ENCODE peak calls at places on chromosomes 7 and 10, in ten cellular contexts. A is effector memory CD4-positive, alpha-beta T cell; B is adrenal gland; S is HepG2; H is colonic mucosa; C is psoas muscle; K is left lung; Q is stomach; Z is astrocyte; P is SK-N-SH. N is an unnamed sample. For H3K4me1, the result is how much of the 10 kb centered on the place peaks cover.

GRCh38 chr10:102714621-102715455 is at the start of gene SFXN2:
- DNase-seq in A (peak), Q (peak), P (no peak), B (no peak), C (no peak), Z (no peak), H (peak), S (no peak), K (no peak), N (peak)

GRCh38 chr10:3452683-3453388 is 280.3 kb upstream of the PITRM1 start:
- DNase-seq in Z (peak), H (peak), C (no peak), K (no peak), S (no peak), A (no peak), B (no peak), Q (no peak), P (no peak), N (no peak)

GRCh38 chr10:5805680-5806079 is 7.6 kb downstream of the GDI2 start:
- DNase-seq in C (no peak), S (no peak), P (no peak), K (no peak), Q (no peak), A (no peak), H (no peak), Z (no peak), B (no peak), N (no peak)

GRCh38 chr7:113907617-113908016 is 11.2 kb downstream of the PPP1R3A start:
- DNase-seq in C (no peak), H (no peak), P (no peak), Z (no peak), Q (no peak), S (no peak), A (no peak), B (no peak), K (no peak), N (no peak)

GRCh38 chr10:122557516-122557915 is 3.0 kb upstream of the DMBT1 start:
- DNase-seq in Q (no peak), Z (no peak), S (no peak), H (no peak), B (no peak), P (no peak), K (no peak), A (no peak), C (no peak), N (no peak)

GRCh38 chr10:122499491-122499941 is 38.2 kb downstream of the HTRA1 start:
- DNase-seq in C (no peak), Z (no peak), Q (no peak), B (no peak), H (peak), P (no peak), S (no peak), A (no peak), K (no peak), N (no peak)

GRCh38 chr7:2248984-2249694 is 7.1 kb downstream of the NUDT1 start:
- DNase-seq in H (peak), Q (no peak), C (peak), B (peak), S (no peak), A (no peak), K (peak), Z (peak), P (peak), N (peak)

GRCh38 chr7:38178695-38179344 is 775 bp downstream of the STARD3NL start:
- DNase-seq in S (no peak), Q (no peak), A (peak), Z (peak), P (no peak), H (no peak), B (no peak), C (no peak), K (no peak), N (no peak)

GRCh38 chr7:114879554-114879953 is 42.3 kb upstream of the MDFIC start:
- DNase-seq in B (no peak), H (no peak), Q (no peak), C (no peak), S (no peak), A (no peak), Z (peak), K (no peak), P (no peak), N (no peak)

GRCh38 chr7:157627033-157627432 is 290.2 kb downstream of the DNAJB6 start:
- DNase-seq in Q (no peak), A (no peak), H (no peak), C (no peak), Z (no peak), P (no peak), B (no peak), S (no peak), K (no peak), N (no peak)

GRCh38 chr10:61897671-61898434 is 3.6 kb upstream of the ARID5B start:
- DNase-seq in B (peak), P (peak), H (peak), C (no peak), Q (peak), K (no peak), Z (peak), S (no peak), A (no peak), N (peak)

GRCh38 chr10:12906051-12906541 is 95.4 kb downstream of the CCDC3 start:
- DNase-seq in B (no peak), P (no peak), A (no peak), C (no peak), Z (peak), H (no peak), S (no peak), K (no peak), Q (no peak), N (no peak)

GRCh38 chr10:89494615-89495014 is 40.8 kb downstream of the SLC16A12 start:
- DNase-seq in H (no peak), B (no peak), C (no peak), P (no peak), Z (no peak), Q (no peak), S (no peak), A (no peak), K (no peak), N (no peak)

GRCh38 chr7:3916146-3916545 is 615.1 kb downstream of the SDK1 start:
- DNase-seq in A (no peak), P (no peak), K (no peak), S (peak), C (no peak), B (no peak), Q (no peak), Z (peak), H (no peak), N (no peak)

GRCh38 chr10:122293156-122293978 is 22.3 kb downstream of the BTBD16 start:
- DNase-seq in C (no peak), Q (no peak), H (no peak), B (no peak), S (no peak), A (no peak), Z (no peak), K (no peak), P (no peak), N (no peak)

GRCh38 chr10:987635-987905 is 664 bp upstream of the GTPBP4 start:
- DNase-seq in Z (no peak), K (no peak), S (no peak), H (no peak), B (no peak), Q (peak), A (no peak), P (no peak), C (no peak), N (no peak)

GRCh38 chr7:127392182-127392565 is 334 bp downstream of the ZNF800 start:
- DNase-seq in P (peak), C (peak), K (peak), S (no peak), H (peak), Q (peak), Z (peak), A (peak), B (peak), N (no peak)

GRCh38 chr10:46992794-46993552 is 81.7 kb downstream of the PTPN20 start:
- DNase-seq in C (peak), P (peak), K (no peak), B (no peak), Z (peak), S (peak), H (peak), A (no peak), Q (no peak), N (peak)

GRCh38 chr10:132459252-132460028 is 62.4 kb downstream of the PWWP2B start:
- DNase-seq in K (peak), P (no peak), Q (peak), C (peak), H (peak), S (peak), A (no peak), B (no peak), Z (no peak), N (no peak)

GRCh38 chr10:31928531-31929259 is at the start of gene ARHGAP12:
- DNase-seq in Q (peak), H (peak), P (peak), A (peak), Z (peak), B (peak), S (peak), C (peak), K (peak), N (peak)

GRCh38 chr7:43700059-43700501 is 29.2 kb downstream of the COA1 start:
- DNase-seq in Q (no peak), B (no peak), P (peak), C (no peak), A (no peak), S (peak), K (no peak), H (no peak), Z (peak), N (no peak)

GRCh38 chr10:82319046-82319445 is 444.1 kb downstream of the NRG3 start:
- DNase-seq in C (no peak), A (no peak), H (no peak), S (no peak), P (no peak), Z (no peak), B (no peak), Q (no peak), K (no peak), N (no peak)

GRCh38 chr10:51156913-51157312 is 82.6 kb downstream of the PRKG1 start:
- DNase-seq in B (no peak), A (no peak), H (no peak), S (no peak), Z (peak), Q (no peak), P (no peak), K (no peak), C (no peak), N (no peak)

GRCh38 chr7:128005117-128005516 is 26.1 kb downstream of the LRRC4 start:
- DNase-seq in S (no peak), A (no peak), H (no peak), C (no peak), Q (no peak), K (no peak), P (no peak), B (no peak), Z (no peak), N (no peak)

GRCh38 chr7:54897891-54898290 is 120.9 kb upstream of the EGFR start:
- DNase-seq in A (no peak), B (no peak), H (no peak), P (no peak), Q (no peak), Z (no peak), C (no peak), S (no peak), K (no peak), N (no peak)

GRCh38 chr10:75910032-75910431 is 478.6 kb downstream of the LRMDA start:
- DNase-seq in S (peak), Z (peak), K (no peak), A (no peak), C (no peak), Q (no peak), H (no peak), P (no peak), B (no peak), N (no peak)

GRCh38 chr7:23000597-23001360 is 13.2 kb downstream of the HYCC1 start:
- DNase-seq in Q (no peak), Z (peak), S (no peak), A (no peak), K (no peak), C (no peak), B (no peak), H (no peak), P (no peak), N (no peak)

GRCh38 chr10:14653271-14654161 is 121.2 kb downstream of the FAM107B start:
- DNase-seq in P (peak), B (peak), S (no peak), Z (peak), H (peak), A (no peak), C (no peak), Q (peak), K (no peak), N (no peak)

GRCh38 chr10:43979551-43979950 is 330.9 kb upstream of the ZNF32 start:
- DNase-seq in Q (no peak), C (no peak), H (no peak), Z (no peak), K (no peak), P (no peak), A (no peak), S (no peak), B (no peak), N (no peak)

GRCh38 chr7:50492770-50493519 is 42.8 kb upstream of the FIGNL1 start:
- DNase-seq in S (peak), P (no peak), B (no peak), Q (no peak), K (no peak), H (no peak), Z (no peak), A (no peak), C (no peak), N (no peak)

GRCh38 chr7:50488379-50488778 is 38.2 kb upstream of the FIGNL1 start:
- DNase-seq in K (no peak), Q (no peak), B (no peak), Z (no peak), A (no peak), C (no peak), P (no peak), S (no peak), H (no peak), N (no peak)

GRCh38 chr7:50495746-50496145 is 45.6 kb upstream of the FIGNL1 start:
- DNase-seq in A (no peak), C (no peak), B (no peak), P (no peak), Z (no peak), Q (no peak), K (no peak), H (no peak), S (no peak), N (no peak)

GRCh38 chr7:50491209-50491608 is 41.1 kb upstream of the FIGNL1 start:
- DNase-seq in H (no peak), Q (no peak), B (no peak), A (no peak), S (no peak), P (no peak), K (no peak), C (no peak), Z (no peak), N (no peak)

GRCh38 chr7:50491943-50492342 is 41.8 kb upstream of the FIGNL1 start:
- DNase-seq in K (no peak), Z (no peak), B (no peak), P (no peak), C (no peak), Q (no peak), S (no peak), A (no peak), H (no peak), N (no peak)
- H3K4me1 ChIP-seq in K (under half), Z (under half), B (under half), P (under half), C (under half), Q (under half), S (under half), A (under half), H (under half), N (under half)

GRCh38 chr7:95101422-95101821 is 194.0 kb downstream of the PPP1R9A start:
- DNase-seq in C (no peak), Q (no peak), H (no peak), K (no peak), Z (no peak), P (no peak), S (no peak), A (no peak), B (no peak), N (no peak)
- H3K4me1 ChIP-seq in C (under half), Q (under half), H (under half), K (under half), Z (under half), P (under half), S (under half), A (under half), B (under half), N (under half)

GRCh38 chr10:126661356-126661755 is 9.1 kb downstream of the C10orf90 start:
- DNase-seq in P (no peak), Z (no peak), K (no peak), H (no peak), Q (no peak), A (no peak), B (no peak), S (no peak), C (no peak), N (no peak)

GRCh38 chr10:126663328-126663727 is 7.2 kb downstream of the C10orf90 start:
- DNase-seq in H (no peak), S (no peak), K (no peak), A (peak), B (no peak), Q (no peak), Z (peak), C (peak), P (no peak), N (peak)

GRCh38 chr10:126667568-126667967 is 2.9 kb downstream of the C10orf90 start:
- DNase-seq in P (no peak), S (no peak), Q (no peak), Z (no peak), B (no peak), H (no peak), C (no peak), K (no peak), A (no peak), N (no peak)

GRCh38 chr10:126661841-126662520 is 8.5 kb downstream of the C10orf90 start:
- DNase-seq in C (no peak), H (no peak), B (no peak), K (no peak), P (no peak), Q (no peak), S (no peak), Z (peak), A (no peak), N (no peak)

GRCh38 chr10:126663880-126664279 is 6.6 kb downstream of the C10orf90 start:
- DNase-seq in P (no peak), B (no peak), C (no peak), Q (no peak), S (no peak), H (no peak), K (no peak), Z (peak), A (no peak), N (peak)
- H3K4me1 ChIP-seq in P (under half), B (under half), C (under half), Q (under half), S (under half), H (under half), K (under half), Z (under half), A (under half), N (under half)

GRCh38 chr10:71750124-71750841 is 23.0 kb downstream of the VSIR start:
- DNase-seq in A (no peak), Q (no peak), H (no peak), B (no peak), S (no peak), K (peak), Z (no peak), C (peak), P (no peak), N (no peak)

GRCh38 chr10:71750986-71751385 is 22.3 kb downstream of the VSIR start:
- DNase-seq in P (no peak), H (no peak), Z (no peak), S (no peak), C (no peak), B (no peak), Q (no peak), K (no peak), A (no peak), N (no peak)

GRCh38 chr10:71752391-71753090 is 20.8 kb downstream of the VSIR start:
- DNase-seq in B (no peak), S (no peak), Z (no peak), P (no peak), A (no peak), Q (no peak), K (no peak), H (no peak), C (no peak), N (no peak)

GRCh38 chr10:71753091-71753959 is 20.0 kb downstream of the VSIR start:
- DNase-seq in K (no peak), B (peak), Z (no peak), P (no peak), S (peak), Q (no peak), C (no peak), H (peak), A (no peak), N (peak)

DNA sequence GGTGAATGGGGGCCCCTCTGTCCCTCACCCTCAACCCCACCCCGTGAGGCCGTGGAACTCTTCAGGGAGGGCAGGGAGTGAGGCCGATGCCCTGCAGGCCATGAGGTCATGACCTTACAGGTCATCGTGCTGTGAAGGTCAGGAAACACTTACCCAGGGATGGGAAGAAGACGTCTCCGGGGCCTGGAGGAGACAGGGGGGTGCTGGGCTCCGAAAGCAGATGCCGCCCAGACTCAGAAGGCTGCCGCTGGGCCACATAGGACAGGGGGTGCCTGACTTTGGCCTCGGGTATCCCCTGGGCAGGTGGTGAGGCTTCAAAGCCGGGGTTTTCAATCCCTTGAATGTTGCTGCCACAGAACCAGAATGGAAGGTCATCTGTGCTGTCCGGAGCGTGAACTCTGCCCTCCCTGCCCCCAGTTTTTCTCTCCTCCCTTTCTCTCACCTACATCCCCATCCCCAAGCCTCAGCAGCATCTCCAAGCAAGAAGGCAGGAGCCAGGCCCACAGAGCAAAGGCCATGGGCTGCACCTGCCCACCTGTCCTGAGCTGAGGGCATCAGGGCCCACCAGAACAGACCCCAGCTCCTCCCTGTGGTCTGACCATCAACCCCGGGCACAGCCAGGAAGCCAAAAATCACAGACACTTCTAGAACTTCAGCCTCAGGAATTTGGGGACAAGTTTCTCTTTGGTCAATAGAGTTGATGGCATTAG is 21.6 kb downstream of the VSIR start:
- DNase-seq in H (no peak), S (no peak), Z (no peak), B (no peak), P (no peak), C (no peak), A (no peak), Q (no peak), K (no peak), N (no peak)
- H3K4me1 ChIP-seq in H (under half), S (half or more), Z (under half), B (under half), P (under half), C (half or more), A (half or more), Q (half or more), K (half or more), N (half or more)

GRCh38 chr7:121271916-121272315 is 56.9 kb upstream of the WNT16 start:
- DNase-seq in H (no peak), A (no peak), Z (no peak), K (no peak), C (no peak), B (no peak), P (no peak), S (no peak), Q (no peak), N (no peak)

GRCh38 chr7:121274467-121274866 is 54.3 kb upstream of the WNT16 start:
- DNase-seq in K (no peak), H (no peak), B (no peak), Q (no peak), Z (no peak), P (no peak), C (no peak), S (no peak), A (no peak), N (no peak)

GRCh38 chr7:121275204-121275603 is 53.6 kb upstream of the WNT16 start:
- DNase-seq in C (no peak), Z (no peak), S (no peak), Q (no peak), P (no peak), H (no peak), K (no peak), A (no peak), B (no peak), N (no peak)

GRCh38 chr7:121271098-121271497 is 57.7 kb upstream of the WNT16 start:
- DNase-seq in P (no peak), C (no peak), Q (no peak), A (no peak), H (no peak), Z (no peak), S (no peak), B (no peak), K (no peak), N (no peak)

GRCh38 chr7:121273467-121274167 is 55.2 kb upstream of the WNT16 start:
- DNase-seq in C (no peak), Z (no peak), H (no peak), S (no peak), A (no peak), K (no peak), B (no peak), P (no peak), Q (no peak), N (no peak)
- H3K4me1 ChIP-seq in C (under half), Z (under half), H (under half), S (under half), A (under half), K (under half), B (under half), P (under half), Q (under half), N (under half)